ENCODE peak calls at places on chromosomes 2 and 18, in seven cellular contexts. One of them, this sample, is unnamed.

GRCh38 chr2:9256147-9256546 is 49.5 kb downstream of the ASAP2 start:
- DNase-seq in fibroblast of villous mesenchyme: no peak
- DNase-seq in neural crest cell: no peak
- DNase-seq in choroid plexus epithelial cell: no peak
- DNase-seq in HepG2: no peak
- DNase-seq in HFFc6: no peak
- DNase-seq in Caco-2: no peak
- DNase-seq in this sample: no peak

GRCh38 chr2:39803839-39804238 is 24.8 kb upstream of the THUMPD2 start:
- DNase-seq in neural crest cell: no peak
- DNase-seq in HepG2: no peak
- DNase-seq in choroid plexus epithelial cell: no peak
- DNase-seq in fibroblast of villous mesenchyme: no peak
- DNase-seq in HFFc6: no peak
- DNase-seq in Caco-2: no peak
- DNase-seq in this sample: no peak

GRCh38 chr2:36858551-36859365 is 107.6 kb downstream of the STRN start:
- DNase-seq in neural crest cell: no peak
- DNase-seq in Caco-2: no peak
- DNase-seq in HFFc6: no peak
- DNase-seq in fibroblast of villous mesenchyme: no peak
- DNase-seq in HepG2: peak
- DNase-seq in choroid plexus epithelial cell: no peak
- DNase-seq in this sample: no peak

GRCh38 chr2:19991895-19992294 is 2.0 kb upstream of the WDR35 start:
- DNase-seq in fibroblast of villous mesenchyme: no peak
- DNase-seq in neural crest cell: no peak
- DNase-seq in HepG2: no peak
- DNase-seq in choroid plexus epithelial cell: no peak
- DNase-seq in HFFc6: no peak
- DNase-seq in Caco-2: no peak
- DNase-seq in this sample: no peak

GRCh38 chr2:10761591-10761990 is 40.2 kb downstream of the ATP6V1C2 start:
- DNase-seq in HFFc6: no peak
- DNase-seq in neural crest cell: no peak
- DNase-seq in fibroblast of villous mesenchyme: no peak
- DNase-seq in Caco-2: no peak
- DNase-seq in choroid plexus epithelial cell: no peak
- DNase-seq in HepG2: no peak
- DNase-seq in this sample: no peak

GRCh38 chr2:110793034-110793433 is 60.7 kb downstream of the ACOXL start:
- DNase-seq in fibroblast of villous mesenchyme: no peak
- DNase-seq in neural crest cell: no peak
- DNase-seq in Caco-2: no peak
- DNase-seq in HFFc6: no peak
- DNase-seq in HepG2: no peak
- DNase-seq in choroid plexus epithelial cell: no peak
- DNase-seq in this sample: no peak

GRCh38 chr2:218010838-218011616 is 8.2 kb upstream of the TNS1 start:
- DNase-seq in Caco-2: no peak
- DNase-seq in choroid plexus epithelial cell: no peak
- DNase-seq in neural crest cell: no peak
- DNase-seq in HFFc6: no peak
- DNase-seq in fibroblast of villous mesenchyme: no peak
- DNase-seq in HepG2: no peak
- DNase-seq in this sample: no peak

GRCh38 chr18:11387880-11388279 is 221.5 kb upstream of the SLC35G4 start:
- DNase-seq in Caco-2: peak
- DNase-seq in neural crest cell: no peak
- DNase-seq in fibroblast of villous mesenchyme: peak
- DNase-seq in HFFc6: peak
- DNase-seq in choroid plexus epithelial cell: peak
- DNase-seq in HepG2: peak
- DNase-seq in this sample: no peak

GRCh38 chr2:217975626-217976025 is 27.2 kb downstream of the TNS1 start:
- DNase-seq in Caco-2: no peak
- DNase-seq in fibroblast of villous mesenchyme: no peak
- DNase-seq in neural crest cell: no peak
- DNase-seq in HFFc6: no peak
- DNase-seq in HepG2: no peak
- DNase-seq in choroid plexus epithelial cell: no peak
- DNase-seq in this sample: no peak

GRCh38 chr18:22694954-22695353 is 238.2 kb upstream of the RBBP8 start:
- DNase-seq in fibroblast of villous mesenchyme: peak
- DNase-seq in neural crest cell: no peak
- DNase-seq in HepG2: no peak
- DNase-seq in choroid plexus epithelial cell: peak
- DNase-seq in Caco-2: no peak
- DNase-seq in HFFc6: peak
- DNase-seq in this sample: no peak

GRCh38 chr2:64649626-64650025 is 4.1 kb downstream of the SERTAD2 start:
- DNase-seq in Caco-2: peak
- DNase-seq in choroid plexus epithelial cell: no peak
- DNase-seq in HFFc6: no peak
- DNase-seq in fibroblast of villous mesenchyme: no peak
- DNase-seq in neural crest cell: no peak
- DNase-seq in HepG2: peak
- DNase-seq in this sample: no peak

GRCh38 chr18:76265375-76266225 is 229.4 kb downstream of the ZNF516 start:
- DNase-seq in HepG2: no peak
- DNase-seq in neural crest cell: no peak
- DNase-seq in choroid plexus epithelial cell: peak
- DNase-seq in fibroblast of villous mesenchyme: peak
- DNase-seq in Caco-2: no peak
- DNase-seq in HFFc6: no peak
- DNase-seq in this sample: no peak

GRCh38 chr2:226902041-226902972 is 66.5 kb downstream of the RHBDD1 start:
- DNase-seq in neural crest cell: no peak
- DNase-seq in HFFc6: no peak
- DNase-seq in fibroblast of villous mesenchyme: no peak
- DNase-seq in choroid plexus epithelial cell: no peak
- DNase-seq in HepG2: no peak
- DNase-seq in Caco-2: no peak
- DNase-seq in this sample: no peak

GRCh38 chr2:176565641-176566323 is 296.5 kb downstream of the MTX2 start:
- DNase-seq in choroid plexus epithelial cell: no peak
- DNase-seq in fibroblast of villous mesenchyme: peak
- DNase-seq in HFFc6: no peak
- DNase-seq in neural crest cell: no peak
- DNase-seq in HepG2: peak
- DNase-seq in Caco-2: no peak
- DNase-seq in this sample: no peak

GRCh38 chr2:150485114-150485870 is 2.2 kb downstream of the RND3 start:
- DNase-seq in fibroblast of villous mesenchyme: peak
- DNase-seq in neural crest cell: peak
- DNase-seq in choroid plexus epithelial cell: peak
- DNase-seq in HFFc6: peak
- DNase-seq in Caco-2: peak
- DNase-seq in HepG2: peak
- DNase-seq in this sample: no peak

DNA sequence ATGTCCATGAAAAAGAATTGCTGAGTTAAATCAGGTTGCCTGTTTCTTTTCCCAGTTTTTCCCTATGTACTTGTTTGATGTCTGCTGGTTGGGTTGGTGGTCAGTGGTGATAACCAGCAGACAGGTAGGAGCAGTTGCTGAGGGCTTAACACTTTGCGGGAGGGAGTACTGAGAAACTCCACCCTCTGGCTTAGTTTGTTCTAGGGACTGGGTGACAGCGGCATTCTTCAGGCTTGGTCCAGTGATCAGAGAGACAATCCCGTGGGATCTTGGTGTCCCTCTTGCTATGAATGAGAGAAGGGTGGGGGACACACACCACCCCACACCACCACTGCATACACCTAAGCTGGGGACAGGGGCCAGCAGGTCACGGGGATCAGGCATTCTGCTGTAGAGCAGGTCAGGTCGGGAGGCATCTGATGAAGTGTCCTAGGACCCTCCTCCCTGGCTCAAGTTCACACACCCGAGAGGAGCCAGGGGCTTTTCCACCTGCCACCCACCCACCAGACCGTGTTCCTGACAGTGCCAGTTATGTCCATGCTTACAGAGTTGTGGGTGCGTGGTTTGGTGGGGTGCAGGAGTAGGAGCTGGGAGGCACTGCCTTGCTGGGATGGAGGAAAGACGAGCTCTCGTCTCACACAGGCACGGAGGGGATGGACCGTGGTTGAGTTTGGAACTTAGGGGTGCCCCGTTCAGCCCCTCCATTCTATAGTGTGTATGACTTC is 21.3 kb upstream of the ALLC start:
- DNase-seq in choroid plexus epithelial cell: no peak
- DNase-seq in HFFc6: no peak
- DNase-seq in neural crest cell: no peak
- DNase-seq in fibroblast of villous mesenchyme: no peak
- DNase-seq in HepG2: no peak
- DNase-seq in Caco-2: peak
- DNase-seq in this sample: peak
- TF ChIP-seq CTCF in choroid plexus epithelial cell: no peak
- TF ChIP-seq CTCF in HFFc6: no peak
- TF ChIP-seq CTCF in neural crest cell: no peak
- TF ChIP-seq CTCF in fibroblast of villous mesenchyme: no peak
- TF ChIP-seq CTCF in HepG2: no peak
- TF ChIP-seq CTCF in Caco-2: no peak
- TF ChIP-seq CTCF in this sample: no peak

DNA sequence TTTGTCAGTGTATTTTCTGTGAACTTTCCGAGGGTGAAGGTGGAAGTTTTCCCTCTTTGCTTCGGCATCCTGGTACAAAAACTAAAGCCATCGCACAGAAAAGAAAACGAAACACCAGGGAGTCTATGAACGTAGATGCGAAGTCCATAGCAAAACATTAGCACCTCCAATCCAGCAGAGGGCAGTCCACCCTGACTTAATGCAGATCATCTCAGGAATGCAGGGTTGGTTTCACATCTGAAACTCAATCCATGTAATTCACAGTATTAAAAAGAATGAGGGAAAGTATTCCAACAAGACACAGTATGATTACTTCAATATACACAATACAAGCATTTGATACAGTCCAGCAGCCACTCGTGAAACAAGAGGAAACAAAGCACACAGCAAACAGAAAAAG is 70.8 kb downstream of the RTP5 start:
- DNase-seq in choroid plexus epithelial cell: peak
- DNase-seq in Caco-2: no peak
- DNase-seq in fibroblast of villous mesenchyme: no peak
- DNase-seq in neural crest cell: no peak
- DNase-seq in HepG2: peak
- DNase-seq in HFFc6: no peak
- DNase-seq in this sample: no peak
- TF ChIP-seq CTCF in choroid plexus epithelial cell: peak
- TF ChIP-seq CTCF in Caco-2: no peak
- TF ChIP-seq CTCF in fibroblast of villous mesenchyme: peak
- TF ChIP-seq CTCF in neural crest cell: peak
- TF ChIP-seq CTCF in HepG2: peak
- TF ChIP-seq CTCF in HFFc6: peak
- TF ChIP-seq CTCF in this sample: no peak

GRCh38 chr2:157283468-157283867 is 26.0 kb downstream of the GALNT5 start:
- DNase-seq in choroid plexus epithelial cell: no peak
- DNase-seq in HFFc6: no peak
- DNase-seq in fibroblast of villous mesenchyme: no peak
- DNase-seq in Caco-2: no peak
- DNase-seq in HepG2: no peak
- DNase-seq in neural crest cell: no peak
- DNase-seq in this sample: no peak
- TF ChIP-seq CTCF in choroid plexus epithelial cell: no peak
- TF ChIP-seq CTCF in HFFc6: no peak
- TF ChIP-seq CTCF in fibroblast of villous mesenchyme: no peak
- TF ChIP-seq CTCF in Caco-2: no peak
- TF ChIP-seq CTCF in HepG2: no peak
- TF ChIP-seq CTCF in neural crest cell: no peak
- TF ChIP-seq CTCF in this sample: no peak

GRCh38 chr18:7367336-7367735 is 136.4 kb downstream of the LRRC30 start:
- DNase-seq in HFFc6: no peak
- DNase-seq in choroid plexus epithelial cell: no peak
- DNase-seq in fibroblast of villous mesenchyme: no peak
- DNase-seq in Caco-2: no peak
- DNase-seq in HepG2: no peak
- DNase-seq in neural crest cell: no peak
- DNase-seq in this sample: no peak
- TF ChIP-seq CTCF in HFFc6: no peak
- TF ChIP-seq CTCF in choroid plexus epithelial cell: peak
- TF ChIP-seq CTCF in fibroblast of villous mesenchyme: no peak
- TF ChIP-seq CTCF in Caco-2: peak
- TF ChIP-seq CTCF in HepG2: peak
- TF ChIP-seq CTCF in neural crest cell: no peak
- TF ChIP-seq CTCF in this sample: no peak

GRCh38 chr2:219498280-219499057 is at the start of gene GMPPA:
- DNase-seq in neural crest cell: peak
- DNase-seq in HFFc6: peak
- DNase-seq in Caco-2: peak
- DNase-seq in choroid plexus epithelial cell: peak
- DNase-seq in fibroblast of villous mesenchyme: peak
- DNase-seq in HepG2: peak
- DNase-seq in this sample: peak
- TF ChIP-seq CTCF in neural crest cell: no peak
- TF ChIP-seq CTCF in HFFc6: peak
- TF ChIP-seq CTCF in Caco-2: no peak
- TF ChIP-seq CTCF in choroid plexus epithelial cell: peak
- TF ChIP-seq CTCF in fibroblast of villous mesenchyme: peak
- TF ChIP-seq CTCF in HepG2: peak
- TF ChIP-seq CTCF in this sample: no peak

This sample was measured in natural killer cell.